ENCODE peak calls at places on chromosome 21, in six cellular contexts. H is neural progenitor cell; A is endodermal cell; S is CD8-positive, alpha-beta T cell; F is sigmoid colon; W is heart right ventricle. T is an unnamed sample.

GRCh38 chr21:17903029-17903806 is 84.1 kb upstream of the C21orf91 start:
- DNase-seq in H (no peak), A (peak), S (no peak), F (no peak), W (no peak), T (no peak)

GRCh38 chr21:39869141-39869818 is 2.0 kb downstream of the PCP4 start:
- DNase-seq in H (no peak), A (no peak), S (no peak), F (no peak), W (no peak), T (no peak)

GRCh38 chr21:39137248-39138186 is 45.7 kb downstream of the PSMG1 start:
- DNase-seq in H (peak), A (peak), S (no peak), F (no peak), W (no peak), T (no peak)

GRCh38 chr21:27645285-27645684 is 678.4 kb upstream of the ADAMTS5 start:
- DNase-seq in H (no peak), A (no peak), S (no peak), F (no peak), W (no peak), T (no peak)

GRCh38 chr21:28018741-28019669 is 973.7 kb downstream of the LTN1 start:
- DNase-seq in H (no peak), A (peak), S (no peak), F (no peak), W (peak), T (no peak)

GRCh38 chr21:15053531-15053930 is 11.3 kb downstream of the NRIP1 start:
- DNase-seq in H (no peak), A (no peak), S (no peak), F (no peak), W (no peak), T (no peak)

GRCh38 chr21:29233611-29234540 is 64.8 kb upstream of the BACH1 start:
- DNase-seq in H (peak), A (no peak), S (no peak), F (no peak), W (no peak), T (no peak)

GRCh38 chr21:39048064-39048463 is 135.2 kb downstream of the PSMG1 start:
- DNase-seq in H (peak), A (peak), S (no peak), F (peak), W (no peak), T (peak)

GRCh38 chr21:26850116-26850643 is 5.0 kb upstream of the ADAMTS1 start:
- DNase-seq in H (peak), A (no peak), S (no peak), F (no peak), W (no peak), T (no peak)

GRCh38 chr21:46046471-46046870 is 51.4 kb upstream of the COL6A2 start:
- DNase-seq in H (no peak), A (no peak), S (peak), F (peak), W (no peak), T (no peak)

GRCh38 chr21:45331521-45332257 is 44.0 kb upstream of the POFUT2 start:
- DNase-seq in H (peak), A (peak), S (no peak), F (peak), W (no peak), T (no peak)

GRCh38 chr21:27040738-27041137 is 73.8 kb upstream of the ADAMTS5 start:
- DNase-seq in H (no peak), A (no peak), S (no peak), F (no peak), W (no peak), T (no peak)

GRCh38 chr21:23887709-23888303 is 1719.5 kb downstream of the MRPL39 start:
- DNase-seq in H (no peak), A (no peak), S (peak), F (no peak), W (no peak), T (no peak)

GRCh38 chr21:45836694-45837670 is 144.6 kb upstream of the COL6A1 start:
- DNase-seq in H (peak), A (peak), S (no peak), F (no peak), W (no peak), T (peak)

GRCh38 chr21:46354046-46354445 is 30.1 kb downstream of the PCNT start:
- DNase-seq in H (no peak), A (no peak), S (no peak), F (no peak), W (no peak), T (no peak)

GRCh38 chr21:41167348-41168342 is at the start of gene BACE2:
- DNase-seq in H (peak), A (peak), S (no peak), F (peak), W (peak), T (peak)

GRCh38 chr21:44962481-44962966 is 22.7 kb downstream of the SLX9 start:
- DNase-seq in H (no peak), A (no peak), S (no peak), F (no peak), W (peak), T (no peak)

GRCh38 chr21:44972821-44973220 is 33.0 kb downstream of the SLX9 start:
- DNase-seq in H (no peak), A (no peak), S (no peak), F (peak), W (no peak), T (no peak)

GRCh38 chr21:31184462-31184861 is 146.2 kb upstream of the KRTAP19-8 start:
- DNase-seq in H (no peak), A (no peak), S (peak), F (no peak), W (no peak), T (no peak)

GRCh38 chr21:46118871-46119564 is 21.1 kb downstream of the COL6A2 start:
- DNase-seq in H (no peak), A (peak), S (no peak), F (peak), W (no peak), T (peak)

GRCh38 chr21:31802331-31802730 is 70.4 kb upstream of the SCAF4 start:
- DNase-seq in H (no peak), A (no peak), S (no peak), F (no peak), W (no peak), T (no peak)

GRCh38 chr21:45251635-45252447 is 35.9 kb downstream of the POFUT2 start:
- DNase-seq in H (no peak), A (peak), S (peak), F (no peak), W (no peak), T (peak)

GRCh38 chr21:39014751-39015150 is 168.5 kb downstream of the PSMG1 start:
- DNase-seq in H (no peak), A (no peak), S (no peak), F (no peak), W (no peak), T (no peak)

GRCh38 chr21:21196087-21196486 is 197.9 kb downstream of the NCAM2 start:
- DNase-seq in H (no peak), A (no peak), S (no peak), F (no peak), W (no peak), T (no peak)

GRCh38 chr21:37799193-37800121 is 116.8 kb downstream of the KCNJ6 start:
- DNase-seq in H (no peak), A (no peak), S (no peak), F (no peak), W (no peak), T (no peak)
- H3K4me3 ChIP-seq in H (no peak), A (no peak), S (no peak), F (no peak), W (no peak), T (no peak)

DNA sequence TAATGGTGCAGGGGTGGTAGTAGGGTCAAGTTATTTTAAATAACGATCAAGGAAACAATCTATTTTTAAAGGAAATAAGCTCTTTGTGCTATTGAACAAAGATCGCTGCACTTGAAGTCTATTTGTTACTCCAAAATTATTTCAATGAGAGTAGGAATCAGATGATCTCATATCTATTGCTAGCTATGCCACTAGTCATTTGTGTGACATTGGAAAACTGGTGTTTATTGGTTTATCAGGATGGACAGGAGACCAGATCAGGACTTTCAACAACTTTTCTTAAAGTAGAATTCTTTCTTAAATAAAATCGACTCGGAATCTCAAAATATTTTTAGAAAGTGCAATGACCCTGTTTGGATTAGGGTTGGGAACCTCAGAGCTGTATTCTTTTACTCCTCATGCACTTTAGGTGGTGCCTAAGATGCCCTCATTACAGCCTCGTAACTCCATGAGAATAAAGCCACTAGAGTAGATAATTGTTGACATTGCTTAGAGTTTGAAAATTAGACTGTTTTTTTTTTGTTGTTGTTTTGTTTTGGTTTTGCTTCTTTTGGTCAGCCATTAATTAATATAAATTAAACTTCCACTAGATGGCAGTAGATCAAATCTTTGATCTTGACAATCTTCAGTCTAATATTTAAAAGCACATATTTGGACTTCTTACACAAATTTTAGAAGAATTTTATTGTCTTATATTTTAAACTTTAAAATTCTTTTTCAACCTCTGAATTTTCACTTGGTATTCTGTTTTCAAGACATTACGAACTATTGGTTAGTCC is 352.4 kb downstream of the USP25 start:
- DNase-seq in H (peak), A (no peak), S (no peak), F (no peak), W (no peak), T (no peak)
- TF ChIP-seq CTCF in H (peak), A (peak), S (no peak), F (peak), W (peak), T (peak)

GRCh38 chr21:34770581-34770980 is 101.8 kb downstream of the CLIC6 start:
- DNase-seq in H (no peak), A (no peak), S (no peak), F (no peak), W (no peak), T (no peak)
- H3K27ac ChIP-seq in H (no peak), A (no peak), S (no peak), F (no peak), W (no peak), T (no peak)

GRCh38 chr21:42624936-42625335 is 28.5 kb upstream of the PDE9A start:
- DNase-seq in H (no peak), A (no peak), S (no peak), F (peak), W (no peak), T (no peak)

GRCh38 chr21:42627527-42628289 is 25.7 kb upstream of the PDE9A start:
- DNase-seq in H (no peak), A (peak), S (no peak), F (peak), W (peak), T (peak)

GRCh38 chr21:42623684-42624083 is 29.7 kb upstream of the PDE9A start:
- DNase-seq in H (no peak), A (no peak), S (no peak), F (peak), W (no peak), T (no peak)

GRCh38 chr21:42624095-42624830 is 29.2 kb upstream of the PDE9A start:
- DNase-seq in H (no peak), A (no peak), S (no peak), F (peak), W (no peak), T (no peak)

DNA sequence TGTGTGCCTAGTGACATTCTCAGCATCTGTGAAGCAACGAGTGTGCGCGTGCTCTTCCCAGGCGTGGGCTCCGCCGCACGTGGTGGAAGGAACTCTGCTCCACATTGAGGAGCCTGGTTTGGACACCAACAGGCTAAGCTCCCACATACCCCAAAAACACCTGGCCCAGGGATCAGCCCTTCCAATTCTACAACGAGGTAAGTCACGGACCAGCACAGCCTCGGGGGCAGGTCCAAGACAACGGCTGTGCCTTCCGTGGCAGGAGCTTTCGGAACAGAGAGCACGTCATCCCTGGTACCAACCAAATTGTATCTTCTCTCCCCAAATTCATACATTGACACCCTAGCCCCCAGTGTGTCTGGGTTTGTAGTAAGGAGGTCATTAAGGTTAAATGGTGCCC is 27.2 kb upstream of the PDE9A start:
- DNase-seq in H (no peak), A (no peak), S (no peak), F (peak), W (no peak), T (no peak)
- H3K4me3 ChIP-seq in H (no peak), A (no peak), S (no peak), F (no peak), W (no peak), T (no peak)

DNA sequence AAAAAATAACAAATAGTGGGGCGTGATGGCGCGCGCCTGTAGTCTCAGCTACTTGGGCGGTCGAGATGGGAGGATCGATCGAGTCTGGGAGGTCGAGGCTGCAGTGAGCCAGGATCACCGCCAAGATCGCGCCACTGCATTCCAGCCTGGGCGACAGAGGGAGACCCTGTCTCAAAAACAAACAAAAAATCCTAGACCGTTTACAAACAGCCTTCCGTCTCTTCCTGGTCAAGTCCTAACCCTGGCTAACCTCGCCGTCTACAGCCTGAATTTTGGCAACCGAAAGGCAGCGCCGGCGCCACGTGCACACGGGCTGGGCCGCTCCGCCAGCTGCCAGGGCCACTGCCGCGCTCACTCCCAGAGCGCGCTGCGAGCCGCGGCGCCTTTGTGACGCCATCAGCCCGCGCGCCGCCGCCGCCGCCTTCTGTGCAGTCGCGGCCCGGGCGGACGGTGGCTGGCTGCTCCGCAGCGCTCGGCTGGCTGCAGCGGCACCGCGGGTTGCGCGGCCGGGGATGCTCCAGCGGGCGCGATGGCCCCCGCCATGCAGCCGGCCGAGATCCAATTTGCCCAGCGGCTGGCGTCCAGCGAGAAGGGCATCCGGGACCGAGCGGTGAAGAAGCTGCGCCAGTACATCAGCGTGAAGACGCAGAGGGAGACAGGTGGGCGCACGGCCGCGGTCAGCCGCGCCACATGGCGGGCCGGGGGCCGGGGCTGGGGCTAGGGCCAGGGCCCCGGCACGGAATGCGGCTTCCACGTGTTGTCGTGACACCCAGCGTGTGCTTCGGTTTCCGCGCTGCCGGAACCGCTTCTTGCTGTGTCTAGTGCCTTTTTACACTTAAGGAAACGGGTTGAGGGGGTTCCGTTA is at the start of the genes HSF2BP and RRP1B:
- DNase-seq in H (peak), A (peak), S (peak), F (peak), W (peak), T (peak)
- TF ChIP-seq CTCF in H (no peak), A (peak), S (no peak), F (no peak), W (no peak), T (no peak)

GRCh38 chr21:43810505-43811261 is 21.3 kb downstream of the RRP1 start:
- DNase-seq in H (peak), A (peak), S (peak), F (peak), W (peak), T (no peak)
- H3K27ac ChIP-seq in H (no peak), A (no peak), S (no peak), F (no peak), W (no peak), T (no peak)

GRCh38 chr21:36429672-36430546 is 44.7 kb downstream of the CHAF1B start:
- DNase-seq in H (peak), A (peak), S (peak), F (peak), W (peak), T (peak)

GRCh38 chr21:36428789-36429671 is 43.8 kb downstream of the CHAF1B start:
- DNase-seq in H (no peak), A (no peak), S (no peak), F (no peak), W (no peak), T (no peak)

GRCh38 chr21:36433011-36433709 is 46.8 kb downstream of the CLDN14 start:
- DNase-seq in H (no peak), A (no peak), S (no peak), F (no peak), W (no peak), T (no peak)

GRCh38 chr21:36431252-36431651 is 46.1 kb downstream of the CHAF1B start:
- DNase-seq in H (no peak), A (no peak), S (no peak), F (no peak), W (no peak), T (no peak)

DNA sequence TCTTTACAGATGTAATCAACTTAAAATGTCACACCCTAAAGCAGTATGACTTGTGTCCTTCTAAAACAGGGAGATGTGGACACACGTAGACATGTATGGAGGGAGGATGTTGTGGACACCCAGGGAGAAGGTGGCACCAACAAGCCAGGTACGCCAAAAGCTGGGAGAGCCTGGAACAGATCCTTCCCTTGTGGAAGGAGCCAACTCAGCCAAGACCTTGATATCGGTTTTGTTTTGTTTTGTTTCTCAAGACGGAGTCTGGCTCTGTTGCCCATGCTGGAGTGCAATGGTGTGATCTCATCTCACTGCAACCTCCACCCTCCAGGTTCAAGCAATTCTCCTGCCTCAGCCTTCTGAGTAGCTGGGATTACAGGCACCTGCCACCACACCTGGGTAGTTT is 45.6 kb downstream of the CHAF1B start:
- DNase-seq in H (no peak), A (no peak), S (no peak), F (no peak), W (no peak), T (no peak)
- H3K4me3 ChIP-seq in H (no peak), A (no peak), S (no peak), F (no peak), W (peak), T (peak)

DNA sequence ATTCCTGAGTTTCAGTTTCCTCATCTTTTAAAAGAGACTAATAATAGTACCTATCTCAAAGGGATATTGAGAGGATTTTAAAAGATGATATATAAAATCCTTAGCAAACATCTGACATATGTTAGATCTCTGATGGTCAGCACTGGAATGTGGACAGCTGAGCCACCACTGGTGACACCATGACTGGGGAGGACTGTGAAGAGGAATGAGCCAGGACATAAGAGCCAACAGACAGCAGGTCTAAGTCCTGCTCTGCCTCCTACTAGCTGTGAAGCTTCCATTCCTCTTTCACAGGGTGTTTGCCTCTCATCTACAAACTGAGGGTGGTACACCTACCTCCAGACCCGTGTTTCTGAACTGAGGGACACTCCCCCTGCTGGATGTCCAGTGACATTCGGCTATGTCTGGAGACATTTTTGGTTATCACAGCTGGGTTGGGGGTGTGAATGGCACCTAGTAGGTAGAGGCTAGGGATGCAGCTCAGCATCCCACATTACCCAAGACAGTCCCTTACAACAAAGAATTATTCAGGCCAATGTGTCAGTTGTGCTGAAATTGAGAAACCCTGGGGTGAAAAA is 109.1 kb upstream of the OLIG2 start:
- DNase-seq in H (no peak), A (no peak), S (no peak), F (no peak), W (no peak), T (no peak)
- TF ChIP-seq CTCF in H (peak), A (peak), S (no peak), F (no peak), W (no peak), T (no peak)

T was measured in coronary artery.